ENCODE peak calls at places on chromosome 3, in six cellular contexts. S is sigmoid colon, D is heart left ventricle, P is foreskin fibroblast, I is left lung, C is cardiac fibroblast. Y is an unnamed sample.

GRCh38 chr3:142354076-142354475 is 93.8 kb downstream of the XRN1 start:
- DNase-seq in C (no peak), P (no peak), I (no peak), D (no peak), S (no peak), Y (no peak)

GRCh38 chr3:46962427-46962826 is 14.1 kb downstream of the CCDC12 start:
- DNase-seq in P (no peak), C (no peak), S (no peak), D (no peak), I (no peak), Y (no peak)

GRCh38 chr3:194928831-194929594 is 243.3 kb downstream of the FAM43A start:
- DNase-seq in C (peak; percentile 40), I (no peak), S (no peak), P (no peak), D (no peak), Y (peak; percentile 23)

GRCh38 chr3:160103397-160103796 is 114.8 kb downstream of the IL12A start:
- DNase-seq in D (no peak), P (no peak), I (no peak), S (no peak), C (no peak), Y (no peak)

GRCh38 chr3:71850654-71851053 is 65.7 kb upstream of the PROK2 start:
- DNase-seq in D (no peak), P (no peak), S (no peak), C (no peak), I (no peak), Y (no peak)

GRCh38 chr3:61617041-61617440 is 55.7 kb downstream of the PTPRG start:
- DNase-seq in I (no peak), C (peak; percentile 24), D (no peak), S (no peak), P (peak; percentile 47), Y (no peak)

GRCh38 chr3:129872107-129872506 is 21.4 kb downstream of the TMCC1 start:
- DNase-seq in I (no peak), C (no peak), S (no peak), D (no peak), P (no peak), Y (no peak)

GRCh38 chr3:188271226-188271894 is 117.4 kb downstream of the LPP start:
- DNase-seq in P (no peak), C (no peak), D (no peak), I (no peak), S (no peak), Y (no peak)

GRCh38 chr3:61990618-61991017 is 382.7 kb downstream of the FEZF2 start:
- DNase-seq in P (no peak), D (no peak), S (no peak), I (no peak), C (no peak), Y (no peak)

GRCh38 chr3:47347217-47347801 is 33.5 kb upstream of the PTPN23 start:
- DNase-seq in D (no peak), S (peak; percentile 18), I (no peak), P (peak; percentile 38), C (peak; percentile 27), Y (no peak)

GRCh38 chr3:105533955-105534354 is 167.2 kb downstream of the ALCAM start:
- DNase-seq in D (no peak), I (no peak), S (no peak), C (no peak), P (no peak), Y (no peak)

GRCh38 chr3:100893590-100893989 is 99.6 kb downstream of the ABI3BP start:
- DNase-seq in D (no peak), I (no peak), S (no peak), P (peak; percentile 70), C (peak; percentile 77), Y (no peak)

GRCh38 chr3:104556372-104557078 is 810.2 kb upstream of the ALCAM start:
- DNase-seq in D (no peak), C (no peak), P (no peak), I (no peak), S (no peak), Y (no peak)

GRCh38 chr3:141529256-141530132 is 42.7 kb downstream of the RASA2 start:
- DNase-seq in D (no peak), P (peak; percentile 18), C (no peak), I (no peak), S (no peak), Y (no peak)

GRCh38 chr3:111961461-111962269 is 17.2 kb upstream of the ABHD10 start:
- DNase-seq in I (no peak), P (peak; percentile 55), D (no peak), S (no peak), C (no peak), Y (no peak)
- TF ChIP-seq CTCF in I (no peak), P (no peak), D (no peak), S (no peak), C (no peak), Y (no peak)

GRCh38 chr3:183533410-183534132 is 21.9 kb downstream of the KLHL6 start:
- DNase-seq in I (no peak), D (no peak), P (no peak), C (peak; percentile 18), S (no peak), Y (no peak)
- TF ChIP-seq CTCF in I (no peak), D (no peak), P (no peak), C (no peak), S (no peak), Y (no peak)

GRCh38 chr3:29880809-29881208 is 599.9 kb downstream of the RBMS3 start:
- DNase-seq in P (no peak), I (no peak), C (no peak), S (no peak), D (no peak), Y (no peak)
- TF ChIP-seq CTCF in P (no peak), I (no peak), C (no peak), S (no peak), D (no peak), Y (no peak)

DNA sequence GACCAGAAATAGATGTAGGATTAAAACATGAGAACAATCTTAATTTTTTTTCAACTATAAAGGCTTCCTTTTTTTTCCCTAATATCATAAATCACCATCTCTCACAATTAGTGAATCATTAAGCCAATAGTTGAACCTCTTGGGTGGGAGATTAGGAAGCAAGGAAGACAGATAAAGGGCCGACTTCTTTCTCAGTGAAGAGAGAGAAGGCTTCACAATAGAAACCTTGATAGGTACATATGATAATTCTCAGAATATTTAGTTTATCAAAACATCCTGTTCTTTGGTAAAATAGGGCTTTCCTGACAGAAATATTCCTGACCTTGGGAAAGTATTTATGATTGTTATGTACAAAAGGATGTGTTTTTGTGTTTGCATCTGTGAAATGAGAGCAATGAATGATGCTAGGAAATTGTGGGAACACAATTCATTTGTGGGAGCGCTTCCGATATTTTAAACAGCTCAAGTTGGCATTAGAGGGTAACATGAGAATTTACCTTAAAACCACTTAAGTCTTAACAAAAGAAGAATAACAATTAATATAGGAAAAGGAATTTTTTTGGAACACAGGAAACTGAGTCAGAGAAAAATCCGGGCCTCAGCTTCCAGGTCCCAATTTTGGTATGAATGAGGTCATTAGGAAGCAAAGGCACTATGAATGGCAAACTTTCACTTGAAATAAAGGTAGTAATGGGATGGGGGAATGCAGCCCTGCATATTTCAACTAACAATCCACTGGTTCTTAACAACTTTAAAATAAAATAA is 263.2 kb upstream of the TGFBR2 start:
- DNase-seq in D (no peak), I (no peak), P (no peak), S (no peak), C (peak; percentile 61), Y (no peak)
- TF ChIP-seq CTCF in D (no peak), I (no peak), P (no peak), S (no peak), C (no peak), Y (no peak)

GRCh38 chr3:15467227-15468181 is 40.1 kb downstream of the EAF1 start:
- DNase-seq in I (no peak), D (no peak), P (no peak), C (no peak), S (no peak), Y (no peak)

GRCh38 chr3:15470804-15471203 is 43.4 kb downstream of the EAF1 start:
- DNase-seq in S (no peak), P (no peak), C (no peak), I (no peak), D (no peak), Y (no peak)

GRCh38 chr3:15465876-15466585 is 38.6 kb downstream of the EAF1 start:
- DNase-seq in S (no peak), C (no peak), P (no peak), D (no peak), I (no peak), Y (no peak)

GRCh38 chr3:15471861-15472260 is 44.5 kb downstream of the EAF1 start:
- DNase-seq in P (no peak), S (no peak), C (no peak), I (no peak), D (no peak), Y (no peak)

GRCh38 chr3:15470261-15470660 is 42.9 kb downstream of the EAF1 start:
- DNase-seq in C (no peak), S (no peak), I (no peak), P (no peak), D (no peak), Y (no peak)
- TF ChIP-seq CTCF in C (no peak), S (no peak), I (no peak), P (no peak), D (no peak), Y (no peak)

DNA sequence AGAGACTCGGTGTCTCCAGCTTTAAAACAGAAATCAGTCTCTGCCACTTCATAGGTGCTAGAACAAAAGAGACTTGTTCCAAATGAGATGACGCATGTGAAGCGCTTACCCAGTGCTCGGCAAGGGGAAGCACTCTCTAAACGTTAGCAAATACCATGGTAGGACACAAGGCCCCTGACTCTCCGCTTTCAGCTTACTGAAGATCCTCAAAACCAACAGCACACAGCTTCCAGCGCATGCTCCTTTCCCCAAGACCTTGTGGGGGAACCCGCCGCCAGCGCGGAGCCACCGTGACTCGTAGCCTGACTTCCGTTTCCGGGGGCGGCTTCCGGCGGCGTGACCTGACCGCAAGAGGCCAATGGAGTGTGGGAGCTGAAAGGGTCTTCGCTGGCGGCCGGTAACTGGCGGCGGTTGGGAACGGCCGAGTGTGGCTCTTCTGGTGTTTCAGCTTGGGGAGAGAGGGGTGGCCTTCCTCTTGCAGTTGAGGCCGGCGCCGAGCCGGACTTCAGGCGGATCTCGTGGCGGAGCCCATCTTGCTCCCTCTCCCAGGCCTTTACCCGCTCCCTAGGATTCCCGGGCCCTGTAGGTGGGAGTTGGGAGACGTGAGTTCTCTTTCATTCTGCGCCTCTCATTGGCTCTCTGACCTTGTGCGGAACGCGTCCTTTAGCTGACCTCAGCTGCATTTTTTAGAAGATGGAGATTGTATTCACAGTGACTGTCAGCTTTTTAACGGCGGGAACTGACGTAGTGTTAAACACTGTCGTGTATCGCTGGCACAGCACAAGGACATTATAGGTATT is at the start of gene THUMPD3:
- DNase-seq in D (peak; percentile 92), I (peak; percentile 97), C (peak; percentile 89), S (peak; percentile 92), P (peak; percentile 94), Y (peak; percentile 84)
- TF ChIP-seq CTCF in D (peak; percentile 11), I (no peak), C (no peak), S (no peak), P (no peak), Y (no peak)

GRCh38 chr3:51719413-51720025 is 12.7 kb downstream of the GRM2 start:
- DNase-seq in P (no peak), C (no peak), S (no peak), D (no peak), I (no peak), Y (no peak)
- TF ChIP-seq CTCF in P (no peak), C (no peak), S (no peak), D (no peak), I (no peak), Y (peak; percentile 11)

GRCh38 chr3:56254835-56255234 is 213.4 kb downstream of the ERC2 start:
- DNase-seq in I (no peak), C (no peak), D (no peak), P (peak; percentile 16), S (no peak), Y (no peak)
- TF ChIP-seq CTCF in I (peak; percentile 14), C (peak; percentile 40), D (no peak), P (peak; percentile 21), S (peak; percentile 27), Y (peak; percentile 66)

GRCh38 chr3:127288921-127289645 is 1.2 kb upstream of the PRR20G start:
- DNase-seq in D (no peak), C (no peak), S (no peak), I (peak; percentile 45), P (no peak), Y (no peak)
- TF ChIP-seq CTCF in D (no peak), C (no peak), S (no peak), I (no peak), P (no peak), Y (no peak)